ENCODE peak calls at places on chromosomes 1 and 21, in six cellular contexts. B, W, G, P, D and U are unnamed samples.

GRCh38 chr1:23801338-23801748 is 789 bp upstream of the GALE start:
- DNase-seq in B (no peak), W (no peak), G (no peak), P (no peak), D (no peak), U (no peak)

GRCh38 chr1:231192620-231193163 is 30.8 kb downstream of the TRIM67 start:
- DNase-seq in B (no peak), W (no peak), G (no peak), P (no peak), D (peak; percentile 51), U (peak; percentile 78)

GRCh38 chr1:17165823-17166222 is 39.1 kb upstream of the PADI1 start:
- DNase-seq in B (no peak), W (no peak), G (no peak), P (no peak), D (no peak), U (no peak)

GRCh38 chr1:162694911-162695310 is 62.6 kb downstream of the DDR2 start:
- DNase-seq in B (no peak), W (no peak), G (no peak), P (no peak), D (no peak), U (no peak)

GRCh38 chr1:73903092-73903491 is 294.9 kb downstream of the LRRIQ3 start:
- DNase-seq in B (no peak), W (no peak), G (no peak), P (no peak), D (no peak), U (no peak)

GRCh38 chr1:48007044-48007443 is 9.9 kb upstream of the TRABD2B start:
- DNase-seq in B (no peak), W (peak; percentile 56), G (no peak), P (peak; percentile 42), D (no peak), U (no peak)

GRCh38 chr1:150263549-150263948 is 5.3 kb downstream of the APH1A start:
- DNase-seq in B (no peak), W (no peak), G (no peak), P (no peak), D (no peak), U (no peak)

GRCh38 chr1:115666206-115666605 is 24.4 kb downstream of the VANGL1 start:
- DNase-seq in B (no peak), W (no peak), G (no peak), P (no peak), D (no peak), U (no peak)

GRCh38 chr1:43706598-43707190 is 642 bp upstream of the ST3GAL3 start:
- DNase-seq in B (no peak), W (no peak), G (peak; percentile 75), P (peak; percentile 20), D (no peak), U (no peak)

GRCh38 chr1:247332901-247333361 is 1.3 kb upstream of the ZNF496 start:
- DNase-seq in B (no peak), W (no peak), G (no peak), P (peak; percentile 46), D (no peak), U (peak; percentile 12)

GRCh38 chr21:29135481-29135880 is 5.0 kb downstream of the MAP3K7CL start:
- DNase-seq in B (no peak), W (no peak), G (no peak), P (no peak), D (no peak), U (no peak)

GRCh38 chr1:180652791-180653190 is 21.0 kb downstream of the XPR1 start:
- DNase-seq in B (no peak), W (peak; percentile 15), G (no peak), P (no peak), D (no peak), U (no peak)

GRCh38 chr1:234362558-234362957 is 10.7 kb upstream of the COA6 start:
- DNase-seq in B (no peak), W (no peak), G (no peak), P (no peak), D (no peak), U (no peak)

GRCh38 chr1:40397258-40397657 is 23.7 kb downstream of the SMAP2 start:
- DNase-seq in B (no peak), W (no peak), G (no peak), P (no peak), D (no peak), U (no peak)

GRCh38 chr1:150257624-150258274 is at the start of gene CA14:
- DNase-seq in B (no peak), W (no peak), G (no peak), P (peak; percentile 89), D (peak; percentile 36), U (no peak)

GRCh38 chr21:17554619-17555472 is 42.0 kb downstream of the CXADR start:
- DNase-seq in B (no peak), W (no peak), G (no peak), P (peak; percentile 42), D (no peak), U (no peak)

GRCh38 chr21:16571594-16571993 is 841.8 kb downstream of the USP25 start:
- DNase-seq in B (no peak), W (no peak), G (no peak), P (no peak), D (no peak), U (no peak)

GRCh38 chr1:165666152-165666551 is 32.2 kb downstream of the ALDH9A1 start:
- DNase-seq in B (no peak), W (no peak), G (no peak), P (no peak), D (no peak), U (no peak)

GRCh38 chr1:2465371-2466269 is 10.5 kb upstream of the PLCH2 start:
- DNase-seq in B (no peak), W (no peak), G (no peak), P (no peak), D (no peak), U (no peak)

GRCh38 chr1:2466270-2466665 is 9.8 kb upstream of the PLCH2 start:
- DNase-seq in B (no peak), W (no peak), G (no peak), P (no peak), D (no peak), U (no peak)

GRCh38 chr1:2468041-2468472 is 8.0 kb upstream of the PLCH2 start:
- DNase-seq in B (no peak), W (no peak), G (peak; percentile 81), P (peak; percentile 86), D (no peak), U (no peak)

GRCh38 chr1:2468540-2468939 is 7.5 kb upstream of the PLCH2 start:
- DNase-seq in B (no peak), W (no peak), G (no peak), P (no peak), D (no peak), U (no peak)

GRCh38 chr1:2466834-2467554 is 9.1 kb upstream of the PLCH2 start:
- DNase-seq in B (no peak), W (no peak), G (peak; percentile 72), P (no peak), D (no peak), U (no peak)
- H3K27me3 ChIP-seq in B (no peaks in the 10 kb centered on the region), W (peaks cover 12% of the 10 kb centered on the region), G (no peaks in the 10 kb centered on the region), P (peaks cover 5% of the 10 kb centered on the region), D (peaks cover 97% of the 10 kb centered on the region), U (peaks cover 91% of the 10 kb centered on the region)

GRCh38 chr1:244835276-244836134 is at the start of gene COX20:
- DNase-seq in B (no peak), W (peak; percentile 77), G (peak; percentile 97), P (peak; percentile 90), D (peak; percentile 90), U (no peak)

GRCh38 chr1:244836598-244836997 is 1.1 kb downstream of the COX20 start:
- DNase-seq in B (no peak), W (no peak), G (no peak), P (no peak), D (no peak), U (no peak)

GRCh38 chr1:244833734-244834595 is 1.5 kb upstream of the COX20 start:
- DNase-seq in B (no peak), W (peak; percentile 68), G (peak; percentile 81), P (peak; percentile 48), D (peak; percentile 48), U (no peak)

GRCh38 chr1:244836135-244836521 is 670 bp downstream of the COX20 start:
- DNase-seq in B (no peak), W (no peak), G (no peak), P (no peak), D (no peak), U (no peak)

DNA sequence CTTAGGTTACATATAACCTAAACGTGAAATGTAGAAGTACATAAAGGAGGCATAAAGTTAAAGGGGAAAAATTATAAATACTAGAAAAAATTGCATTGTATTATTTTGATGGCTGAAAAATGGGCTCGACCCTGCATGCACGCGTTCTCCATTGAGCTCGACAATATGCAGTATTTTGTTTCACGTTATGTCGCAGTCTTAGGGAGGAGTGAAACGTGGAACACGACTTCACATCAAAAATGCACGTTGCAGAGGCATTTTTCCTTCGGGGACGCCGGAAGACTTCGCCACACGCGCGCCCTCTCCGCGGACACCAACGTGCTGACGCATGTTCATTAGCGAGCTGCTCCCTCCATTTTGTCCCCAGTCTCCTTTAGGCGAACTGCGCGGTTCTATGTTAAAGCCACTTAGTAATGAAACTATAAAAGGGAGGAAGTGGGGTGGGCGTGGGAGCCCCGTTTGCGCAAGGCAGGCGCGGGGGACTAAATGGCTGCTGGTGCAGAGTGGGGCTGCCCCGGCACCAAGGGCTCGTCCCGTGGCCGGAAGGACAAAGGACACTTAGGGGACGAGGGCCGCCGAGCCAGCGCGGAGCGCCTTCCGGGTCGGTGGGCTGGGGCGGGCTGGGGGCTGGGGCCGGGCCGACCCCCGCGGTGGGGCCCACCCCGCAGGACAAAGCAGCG is 722 bp upstream of the COX20 start:
- DNase-seq in B (no peak), W (peak; percentile 87), G (peak; percentile 97), P (peak; percentile 94), D (peak; percentile 93), U (peak; percentile 71)
- H3K4me3 ChIP-seq in B (peak overlapping the region; percentile 71), W (peak overlapping the region; percentile 74), G (peak overlapping the region; percentile 76), P (peak overlapping the region; percentile 57), D (peak overlapping the region; percentile 79), U (peak overlapping the region; percentile 78)

DNA sequence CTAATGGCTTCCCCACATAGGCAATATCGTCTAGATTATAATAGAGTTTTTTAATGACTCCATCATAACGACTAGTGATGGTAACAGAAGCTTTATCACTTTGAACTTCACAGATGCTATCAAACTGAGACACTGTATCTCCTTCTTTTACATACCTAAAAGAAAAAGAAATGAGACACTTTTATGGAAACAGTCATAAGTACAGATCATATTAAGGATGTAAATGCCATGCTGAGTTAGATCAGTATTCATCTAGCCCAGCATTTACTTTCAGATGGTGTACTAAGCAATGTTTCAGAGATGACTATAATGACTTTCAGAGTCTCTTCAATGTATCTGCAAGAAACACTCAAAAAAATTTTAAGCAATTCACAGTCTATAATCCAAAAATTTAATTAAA is 18.9 kb downstream of the DBT start:
- DNase-seq in B (no peak), W (no peak), G (no peak), P (no peak), D (no peak), U (no peak)
- H3K36me3 ChIP-seq in B (peaks cover 11% of the 10 kb centered on the region), W (peaks cover 7% of the 10 kb centered on the region), G (peaks cover 67% of the 10 kb centered on the region), P (peaks cover 33% of the 10 kb centered on the region), D (peaks cover 62% of the 10 kb centered on the region), U (no peaks in the 10 kb centered on the region)

DNA sequence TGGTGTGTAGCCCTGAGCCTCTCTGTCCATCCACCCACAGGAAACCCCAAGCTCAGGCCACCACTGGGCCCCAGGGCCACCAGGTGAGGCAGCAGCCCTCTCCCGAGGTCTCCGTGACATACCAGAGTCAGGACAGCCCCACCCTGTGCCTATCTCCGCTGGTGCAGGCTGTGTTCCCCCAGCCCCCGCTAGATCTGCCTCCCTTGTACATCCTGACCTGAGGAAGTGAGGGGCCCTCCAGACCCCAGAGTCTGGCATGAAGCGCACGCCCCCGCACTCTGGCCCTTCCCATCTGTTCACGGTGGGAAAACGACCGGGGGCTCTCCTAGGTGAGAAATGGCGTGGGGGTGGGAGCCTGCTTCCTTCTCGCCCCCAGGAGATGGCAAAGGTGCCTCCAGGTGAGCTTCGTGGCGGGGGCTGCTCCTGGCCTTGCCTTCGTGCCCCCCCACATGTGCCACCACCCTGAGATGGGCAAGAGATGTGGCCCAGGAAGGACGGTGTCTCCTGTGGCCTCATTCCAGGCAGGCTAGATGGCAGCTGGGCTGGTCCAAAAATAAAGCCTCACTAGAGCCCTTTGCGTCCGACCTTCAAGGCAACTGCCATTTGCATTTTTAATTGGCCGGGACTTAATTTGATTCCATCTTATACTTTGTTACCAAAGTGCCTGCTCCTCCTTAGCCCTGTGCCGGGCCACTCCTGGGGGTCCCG is 3.1 kb downstream of the GABRD start:
- DNase-seq in B (no peak), W (no peak), G (no peak), P (no peak), D (no peak), U (no peak)
- H3K27me3 ChIP-seq in B (peaks cover 63% of the 10 kb centered on the region), W (peaks cover 50% of the 10 kb centered on the region), G (no peaks in the 10 kb centered on the region), P (peaks cover 53% of the 10 kb centered on the region), D (peaks cover 76% of the 10 kb centered on the region), U (peaks cover 82% of the 10 kb centered on the region)